ENCODE peak calls at places on chromosomes 13 and 19, in seven cellular contexts. One of them, this sample, is unnamed.

GRCh38 chr13:35984776-35985453 is 146.3 kb downstream of the DCLK1 start:
- DNase-seq in activated T-cell treated with anti-CD3 and anti-CD28 coated beads, Interleukin-2, amount 50 U/mL, for 24 hours: no peak
- DNase-seq in activated T-helper 1 cell treated with anti-CD3 and anti-CD28 coated beads, Interleukin-2, amount 50 U/mL, for 16 hours: no peak
- DNase-seq in mesenchymal stem cell: no peak
- DNase-seq in stimulated activated CD4-positive, alpha-beta T cell treated with anti-CD3 and anti-CD28 coated beads, Interleukin-4, amount 100 ng/mL, for 4 hours: no peak
- DNase-seq in AG09309: no peak
- DNase-seq in RWPE1: no peak
- DNase-seq in this sample: peak; percentile 29

GRCh38 chr19:4016486-4016885 is 8.9 kb downstream of the PIAS4 start:
- DNase-seq in activated T-cell treated with anti-CD3 and anti-CD28 coated beads, Interleukin-2, amount 50 U/mL, for 24 hours: no peak
- DNase-seq in activated T-helper 1 cell treated with anti-CD3 and anti-CD28 coated beads, Interleukin-2, amount 50 U/mL, for 16 hours: no peak
- DNase-seq in mesenchymal stem cell: no peak
- DNase-seq in stimulated activated CD4-positive, alpha-beta T cell treated with anti-CD3 and anti-CD28 coated beads, Interleukin-4, amount 100 ng/mL, for 4 hours: no peak
- DNase-seq in AG09309: no peak
- DNase-seq in RWPE1: no peak
- DNase-seq in this sample: peak; percentile 4

GRCh38 chr19:3095375-3096191 is 1.4 kb downstream of the GNA11 start:
- DNase-seq in activated T-cell treated with anti-CD3 and anti-CD28 coated beads, Interleukin-2, amount 50 U/mL, for 24 hours: peak; percentile 68
- DNase-seq in activated T-helper 1 cell treated with anti-CD3 and anti-CD28 coated beads, Interleukin-2, amount 50 U/mL, for 16 hours: peak; percentile 15
- DNase-seq in mesenchymal stem cell: peak; percentile 38
- DNase-seq in stimulated activated CD4-positive, alpha-beta T cell treated with anti-CD3 and anti-CD28 coated beads, Interleukin-4, amount 100 ng/mL, for 4 hours: peak; percentile 84
- DNase-seq in AG09309: no peak
- DNase-seq in RWPE1: peak; percentile 48
- DNase-seq in this sample: peak; percentile 84

GRCh38 chr19:14699641-14700040 is 9.8 kb downstream of the ZNF333 start:
- DNase-seq in activated T-cell treated with anti-CD3 and anti-CD28 coated beads, Interleukin-2, amount 50 U/mL, for 24 hours: no peak
- DNase-seq in activated T-helper 1 cell treated with anti-CD3 and anti-CD28 coated beads, Interleukin-2, amount 50 U/mL, for 16 hours: no peak
- DNase-seq in mesenchymal stem cell: no peak
- DNase-seq in stimulated activated CD4-positive, alpha-beta T cell treated with anti-CD3 and anti-CD28 coated beads, Interleukin-4, amount 100 ng/mL, for 4 hours: no peak
- DNase-seq in AG09309: no peak
- DNase-seq in RWPE1: peak; percentile 14
- DNase-seq in this sample: no peak

GRCh38 chr13:73715114-73715909 is 418.9 kb downstream of the KLF12 start:
- DNase-seq in activated T-cell treated with anti-CD3 and anti-CD28 coated beads, Interleukin-2, amount 50 U/mL, for 24 hours: peak; percentile 43
- DNase-seq in activated T-helper 1 cell treated with anti-CD3 and anti-CD28 coated beads, Interleukin-2, amount 50 U/mL, for 16 hours: peak; percentile 28
- DNase-seq in mesenchymal stem cell: no peak
- DNase-seq in stimulated activated CD4-positive, alpha-beta T cell treated with anti-CD3 and anti-CD28 coated beads, Interleukin-4, amount 100 ng/mL, for 4 hours: peak; percentile 68
- DNase-seq in AG09309: no peak
- DNase-seq in RWPE1: no peak
- DNase-seq in this sample: no peak

GRCh38 chr19:42313840-42314755 is 989 bp downstream of the TMEM145 start:
- DNase-seq in activated T-cell treated with anti-CD3 and anti-CD28 coated beads, Interleukin-2, amount 50 U/mL, for 24 hours: no peak
- DNase-seq in activated T-helper 1 cell treated with anti-CD3 and anti-CD28 coated beads, Interleukin-2, amount 50 U/mL, for 16 hours: no peak
- DNase-seq in mesenchymal stem cell: no peak
- DNase-seq in stimulated activated CD4-positive, alpha-beta T cell treated with anti-CD3 and anti-CD28 coated beads, Interleukin-4, amount 100 ng/mL, for 4 hours: no peak
- DNase-seq in AG09309: no peak
- DNase-seq in RWPE1: no peak
- DNase-seq in this sample: no peak

GRCh38 chr19:6026390-6026897 is 48.5 kb upstream of the RANBP3 start:
- DNase-seq in activated T-cell treated with anti-CD3 and anti-CD28 coated beads, Interleukin-2, amount 50 U/mL, for 24 hours: no peak
- DNase-seq in activated T-helper 1 cell treated with anti-CD3 and anti-CD28 coated beads, Interleukin-2, amount 50 U/mL, for 16 hours: no peak
- DNase-seq in mesenchymal stem cell: no peak
- DNase-seq in stimulated activated CD4-positive, alpha-beta T cell treated with anti-CD3 and anti-CD28 coated beads, Interleukin-4, amount 100 ng/mL, for 4 hours: no peak
- DNase-seq in AG09309: no peak
- DNase-seq in RWPE1: no peak
- DNase-seq in this sample: no peak

GRCh38 chr19:41219924-41220567 is 1.0 kb downstream of the AXL start:
- DNase-seq in activated T-cell treated with anti-CD3 and anti-CD28 coated beads, Interleukin-2, amount 50 U/mL, for 24 hours: no peak
- DNase-seq in activated T-helper 1 cell treated with anti-CD3 and anti-CD28 coated beads, Interleukin-2, amount 50 U/mL, for 16 hours: no peak
- DNase-seq in mesenchymal stem cell: peak; percentile 79
- DNase-seq in stimulated activated CD4-positive, alpha-beta T cell treated with anti-CD3 and anti-CD28 coated beads, Interleukin-4, amount 100 ng/mL, for 4 hours: no peak
- DNase-seq in AG09309: no peak
- DNase-seq in RWPE1: no peak
- DNase-seq in this sample: peak; percentile 38

GRCh38 chr19:17136026-17136425 is 60.4 kb downstream of the MYO9B start:
- DNase-seq in activated T-cell treated with anti-CD3 and anti-CD28 coated beads, Interleukin-2, amount 50 U/mL, for 24 hours: no peak
- DNase-seq in activated T-helper 1 cell treated with anti-CD3 and anti-CD28 coated beads, Interleukin-2, amount 50 U/mL, for 16 hours: no peak
- DNase-seq in mesenchymal stem cell: peak; percentile 38
- DNase-seq in stimulated activated CD4-positive, alpha-beta T cell treated with anti-CD3 and anti-CD28 coated beads, Interleukin-4, amount 100 ng/mL, for 4 hours: no peak
- DNase-seq in AG09309: no peak
- DNase-seq in RWPE1: no peak
- DNase-seq in this sample: no peak

GRCh38 chr19:46383846-46384245 is 29.5 kb downstream of the CCDC8 start:
- DNase-seq in activated T-cell treated with anti-CD3 and anti-CD28 coated beads, Interleukin-2, amount 50 U/mL, for 24 hours: peak; percentile 12
- DNase-seq in activated T-helper 1 cell treated with anti-CD3 and anti-CD28 coated beads, Interleukin-2, amount 50 U/mL, for 16 hours: no peak
- DNase-seq in mesenchymal stem cell: no peak
- DNase-seq in stimulated activated CD4-positive, alpha-beta T cell treated with anti-CD3 and anti-CD28 coated beads, Interleukin-4, amount 100 ng/mL, for 4 hours: no peak
- DNase-seq in AG09309: no peak
- DNase-seq in RWPE1: no peak
- DNase-seq in this sample: no peak

GRCh38 chr13:34647379-34647778 is 294.7 kb upstream of the NBEA start:
- DNase-seq in activated T-cell treated with anti-CD3 and anti-CD28 coated beads, Interleukin-2, amount 50 U/mL, for 24 hours: no peak
- DNase-seq in activated T-helper 1 cell treated with anti-CD3 and anti-CD28 coated beads, Interleukin-2, amount 50 U/mL, for 16 hours: no peak
- DNase-seq in mesenchymal stem cell: no peak
- DNase-seq in stimulated activated CD4-positive, alpha-beta T cell treated with anti-CD3 and anti-CD28 coated beads, Interleukin-4, amount 100 ng/mL, for 4 hours: no peak
- DNase-seq in AG09309: no peak
- DNase-seq in RWPE1: no peak
- DNase-seq in this sample: no peak

GRCh38 chr13:33108620-33109019 is 92.4 kb downstream of the KL start:
- DNase-seq in activated T-cell treated with anti-CD3 and anti-CD28 coated beads, Interleukin-2, amount 50 U/mL, for 24 hours: no peak
- DNase-seq in activated T-helper 1 cell treated with anti-CD3 and anti-CD28 coated beads, Interleukin-2, amount 50 U/mL, for 16 hours: no peak
- DNase-seq in mesenchymal stem cell: no peak
- DNase-seq in stimulated activated CD4-positive, alpha-beta T cell treated with anti-CD3 and anti-CD28 coated beads, Interleukin-4, amount 100 ng/mL, for 4 hours: no peak
- DNase-seq in AG09309: no peak
- DNase-seq in RWPE1: no peak
- DNase-seq in this sample: no peak

GRCh38 chr13:31807090-31807541 is 67.8 kb downstream of the RXFP2 start:
- DNase-seq in activated T-cell treated with anti-CD3 and anti-CD28 coated beads, Interleukin-2, amount 50 U/mL, for 24 hours: no peak
- DNase-seq in activated T-helper 1 cell treated with anti-CD3 and anti-CD28 coated beads, Interleukin-2, amount 50 U/mL, for 16 hours: no peak
- DNase-seq in mesenchymal stem cell: peak; percentile 26
- DNase-seq in stimulated activated CD4-positive, alpha-beta T cell treated with anti-CD3 and anti-CD28 coated beads, Interleukin-4, amount 100 ng/mL, for 4 hours: no peak
- DNase-seq in AG09309: no peak
- DNase-seq in RWPE1: no peak
- DNase-seq in this sample: no peak

GRCh38 chr13:113086031-113086750 is 19.4 kb upstream of the F7 start:
- DNase-seq in activated T-cell treated with anti-CD3 and anti-CD28 coated beads, Interleukin-2, amount 50 U/mL, for 24 hours: no peak
- DNase-seq in activated T-helper 1 cell treated with anti-CD3 and anti-CD28 coated beads, Interleukin-2, amount 50 U/mL, for 16 hours: no peak
- DNase-seq in mesenchymal stem cell: no peak
- DNase-seq in stimulated activated CD4-positive, alpha-beta T cell treated with anti-CD3 and anti-CD28 coated beads, Interleukin-4, amount 100 ng/mL, for 4 hours: no peak
- DNase-seq in AG09309: no peak
- DNase-seq in RWPE1: no peak
- DNase-seq in this sample: peak; percentile 77

GRCh38 chr13:31982540-31982939 is 49.0 kb upstream of the FRY start:
- DNase-seq in activated T-cell treated with anti-CD3 and anti-CD28 coated beads, Interleukin-2, amount 50 U/mL, for 24 hours: no peak
- DNase-seq in activated T-helper 1 cell treated with anti-CD3 and anti-CD28 coated beads, Interleukin-2, amount 50 U/mL, for 16 hours: no peak
- DNase-seq in mesenchymal stem cell: peak; percentile 98
- DNase-seq in stimulated activated CD4-positive, alpha-beta T cell treated with anti-CD3 and anti-CD28 coated beads, Interleukin-4, amount 100 ng/mL, for 4 hours: no peak
- DNase-seq in AG09309: peak; percentile 85
- DNase-seq in RWPE1: peak; percentile 64
- DNase-seq in this sample: no peak

GRCh38 chr13:21777813-21778212 is 106.9 kb downstream of the FGF9 start:
- DNase-seq in activated T-cell treated with anti-CD3 and anti-CD28 coated beads, Interleukin-2, amount 50 U/mL, for 24 hours: no peak
- DNase-seq in activated T-helper 1 cell treated with anti-CD3 and anti-CD28 coated beads, Interleukin-2, amount 50 U/mL, for 16 hours: no peak
- DNase-seq in mesenchymal stem cell: no peak
- DNase-seq in stimulated activated CD4-positive, alpha-beta T cell treated with anti-CD3 and anti-CD28 coated beads, Interleukin-4, amount 100 ng/mL, for 4 hours: no peak
- DNase-seq in AG09309: no peak
- DNase-seq in RWPE1: no peak
- DNase-seq in this sample: no peak

GRCh38 chr19:19106061-19106551 is 32.2 kb downstream of the TMEM161A start:
- DNase-seq in activated T-cell treated with anti-CD3 and anti-CD28 coated beads, Interleukin-2, amount 50 U/mL, for 24 hours: no peak
- DNase-seq in activated T-helper 1 cell treated with anti-CD3 and anti-CD28 coated beads, Interleukin-2, amount 50 U/mL, for 16 hours: no peak
- DNase-seq in mesenchymal stem cell: peak; percentile 67
- DNase-seq in stimulated activated CD4-positive, alpha-beta T cell treated with anti-CD3 and anti-CD28 coated beads, Interleukin-4, amount 100 ng/mL, for 4 hours: no peak
- DNase-seq in AG09309: no peak
- DNase-seq in RWPE1: no peak
- DNase-seq in this sample: peak; percentile 52

GRCh38 chr19:6739884-6740588 is 556 bp downstream of the TRIP10 start:
- DNase-seq in activated T-cell treated with anti-CD3 and anti-CD28 coated beads, Interleukin-2, amount 50 U/mL, for 24 hours: no peak
- DNase-seq in activated T-helper 1 cell treated with anti-CD3 and anti-CD28 coated beads, Interleukin-2, amount 50 U/mL, for 16 hours: no peak
- DNase-seq in mesenchymal stem cell: peak; percentile 51
- DNase-seq in stimulated activated CD4-positive, alpha-beta T cell treated with anti-CD3 and anti-CD28 coated beads, Interleukin-4, amount 100 ng/mL, for 4 hours: no peak
- DNase-seq in AG09309: no peak
- DNase-seq in RWPE1: no peak
- DNase-seq in this sample: peak; percentile 46

GRCh38 chr19:55626350-55626749 is 2.0 kb upstream of the ZNF784 start:
- DNase-seq in activated T-cell treated with anti-CD3 and anti-CD28 coated beads, Interleukin-2, amount 50 U/mL, for 24 hours: no peak
- DNase-seq in activated T-helper 1 cell treated with anti-CD3 and anti-CD28 coated beads, Interleukin-2, amount 50 U/mL, for 16 hours: no peak
- DNase-seq in mesenchymal stem cell: no peak
- DNase-seq in stimulated activated CD4-positive, alpha-beta T cell treated with anti-CD3 and anti-CD28 coated beads, Interleukin-4, amount 100 ng/mL, for 4 hours: peak; percentile 66
- DNase-seq in AG09309: no peak
- DNase-seq in RWPE1: no peak
- DNase-seq in this sample: no peak

GRCh38 chr13:49495783-49496762 is at the start of gene PHF11:
- DNase-seq in activated T-cell treated with anti-CD3 and anti-CD28 coated beads, Interleukin-2, amount 50 U/mL, for 24 hours: peak; percentile 90
- DNase-seq in activated T-helper 1 cell treated with anti-CD3 and anti-CD28 coated beads, Interleukin-2, amount 50 U/mL, for 16 hours: peak; percentile 82
- DNase-seq in mesenchymal stem cell: peak; percentile 89
- DNase-seq in stimulated activated CD4-positive, alpha-beta T cell treated with anti-CD3 and anti-CD28 coated beads, Interleukin-4, amount 100 ng/mL, for 4 hours: peak; percentile 92
- DNase-seq in AG09309: no peak
- DNase-seq in RWPE1: peak; percentile 58
- DNase-seq in this sample: peak; percentile 82

GRCh38 chr19:51794865-51795490 is at the start of gene FPR3:
- DNase-seq in activated T-cell treated with anti-CD3 and anti-CD28 coated beads, Interleukin-2, amount 50 U/mL, for 24 hours: no peak
- DNase-seq in activated T-helper 1 cell treated with anti-CD3 and anti-CD28 coated beads, Interleukin-2, amount 50 U/mL, for 16 hours: no peak
- DNase-seq in mesenchymal stem cell: no peak
- DNase-seq in stimulated activated CD4-positive, alpha-beta T cell treated with anti-CD3 and anti-CD28 coated beads, Interleukin-4, amount 100 ng/mL, for 4 hours: no peak
- DNase-seq in AG09309: peak; percentile 28
- DNase-seq in RWPE1: no peak
- DNase-seq in this sample: no peak

GRCh38 chr19:43488179-43488578 is 16.4 kb downstream of the PHLDB3 start:
- DNase-seq in activated T-cell treated with anti-CD3 and anti-CD28 coated beads, Interleukin-2, amount 50 U/mL, for 24 hours: no peak
- DNase-seq in activated T-helper 1 cell treated with anti-CD3 and anti-CD28 coated beads, Interleukin-2, amount 50 U/mL, for 16 hours: no peak
- DNase-seq in mesenchymal stem cell: no peak
- DNase-seq in stimulated activated CD4-positive, alpha-beta T cell treated with anti-CD3 and anti-CD28 coated beads, Interleukin-4, amount 100 ng/mL, for 4 hours: no peak
- DNase-seq in AG09309: no peak
- DNase-seq in RWPE1: no peak
- DNase-seq in this sample: no peak

GRCh38 chr19:54266133-54266532 is 9.1 kb upstream of the LILRB5 start:
- DNase-seq in activated T-cell treated with anti-CD3 and anti-CD28 coated beads, Interleukin-2, amount 50 U/mL, for 24 hours: peak; percentile 77
- DNase-seq in activated T-helper 1 cell treated with anti-CD3 and anti-CD28 coated beads, Interleukin-2, amount 50 U/mL, for 16 hours: peak; percentile 24
- DNase-seq in mesenchymal stem cell: peak; percentile 52
- DNase-seq in stimulated activated CD4-positive, alpha-beta T cell treated with anti-CD3 and anti-CD28 coated beads, Interleukin-4, amount 100 ng/mL, for 4 hours: peak; percentile 52
- DNase-seq in AG09309: peak; percentile 4
- DNase-seq in RWPE1: peak; percentile 60
- DNase-seq in this sample: peak; percentile 83

GRCh38 chr13:33263484-33263883 is 22.1 kb downstream of the STARD13 start:
- DNase-seq in activated T-cell treated with anti-CD3 and anti-CD28 coated beads, Interleukin-2, amount 50 U/mL, for 24 hours: no peak
- DNase-seq in activated T-helper 1 cell treated with anti-CD3 and anti-CD28 coated beads, Interleukin-2, amount 50 U/mL, for 16 hours: no peak
- DNase-seq in mesenchymal stem cell: no peak
- DNase-seq in stimulated activated CD4-positive, alpha-beta T cell treated with anti-CD3 and anti-CD28 coated beads, Interleukin-4, amount 100 ng/mL, for 4 hours: no peak
- DNase-seq in AG09309: no peak
- DNase-seq in RWPE1: no peak
- DNase-seq in this sample: no peak

GRCh38 chr19:46404884-46405658 is 8.3 kb downstream of the CCDC8 start:
- DNase-seq in activated T-cell treated with anti-CD3 and anti-CD28 coated beads, Interleukin-2, amount 50 U/mL, for 24 hours: no peak
- DNase-seq in activated T-helper 1 cell treated with anti-CD3 and anti-CD28 coated beads, Interleukin-2, amount 50 U/mL, for 16 hours: no peak
- DNase-seq in mesenchymal stem cell: no peak
- DNase-seq in stimulated activated CD4-positive, alpha-beta T cell treated with anti-CD3 and anti-CD28 coated beads, Interleukin-4, amount 100 ng/mL, for 4 hours: no peak
- DNase-seq in AG09309: no peak
- DNase-seq in RWPE1: no peak
- DNase-seq in this sample: peak; percentile 44

GRCh38 chr13:74575729-74576125 is 441.5 kb upstream of the KLF12 start:
- DNase-seq in activated T-cell treated with anti-CD3 and anti-CD28 coated beads, Interleukin-2, amount 50 U/mL, for 24 hours: peak; percentile 66
- DNase-seq in activated T-helper 1 cell treated with anti-CD3 and anti-CD28 coated beads, Interleukin-2, amount 50 U/mL, for 16 hours: peak; percentile 11
- DNase-seq in mesenchymal stem cell: peak; percentile 45
- DNase-seq in stimulated activated CD4-positive, alpha-beta T cell treated with anti-CD3 and anti-CD28 coated beads, Interleukin-4, amount 100 ng/mL, for 4 hours: peak; percentile 22
- DNase-seq in AG09309: no peak
- DNase-seq in RWPE1: peak; percentile 17
- DNase-seq in this sample: peak; percentile 67

GRCh38 chr13:108963846-108964600 is 334.6 kb downstream of the MYO16 start:
- DNase-seq in activated T-cell treated with anti-CD3 and anti-CD28 coated beads, Interleukin-2, amount 50 U/mL, for 24 hours: no peak
- DNase-seq in activated T-helper 1 cell treated with anti-CD3 and anti-CD28 coated beads, Interleukin-2, amount 50 U/mL, for 16 hours: no peak
- DNase-seq in mesenchymal stem cell: no peak
- DNase-seq in stimulated activated CD4-positive, alpha-beta T cell treated with anti-CD3 and anti-CD28 coated beads, Interleukin-4, amount 100 ng/mL, for 4 hours: no peak
- DNase-seq in AG09309: peak; percentile 11
- DNase-seq in RWPE1: peak; percentile 46
- DNase-seq in this sample: no peak

GRCh38 chr13:33347866-33348265 is 62.3 kb upstream of the STARD13 start:
- DNase-seq in activated T-cell treated with anti-CD3 and anti-CD28 coated beads, Interleukin-2, amount 50 U/mL, for 24 hours: no peak
- DNase-seq in activated T-helper 1 cell treated with anti-CD3 and anti-CD28 coated beads, Interleukin-2, amount 50 U/mL, for 16 hours: no peak
- DNase-seq in mesenchymal stem cell: peak; percentile 15
- DNase-seq in stimulated activated CD4-positive, alpha-beta T cell treated with anti-CD3 and anti-CD28 coated beads, Interleukin-4, amount 100 ng/mL, for 4 hours: no peak
- DNase-seq in AG09309: no peak
- DNase-seq in RWPE1: no peak
- DNase-seq in this sample: no peak